ENCODE peak calls at places on chromosome 12, in ten cellular contexts. I is testis; K is stimulated activated CD8-positive, alpha-beta memory T cell treated with anti-CD3 and anti-CD28 coated beads, Interleukin-15, amount 100 ng/mL, for 24 hours; E is GF-D8; W is astrocyte of the cerebellum; G is NCI-H187 treated with DMSO at 0.1 percent for 48 hours; A is stimulated activated CD4-positive, alpha-beta T cell treated with anti-CD3 and anti-CD28 coated beads, Interleukin-12 subunit alpha, Interleukin-12 subunit beta, amount 100 ng/mL, for 24 hours; H is ecto neural progenitor cell; D is tibial artery; R is GM23338. V is an unnamed sample.

GRCh38 chr12:8612629-8613028 is at the start of gene AICDA:
- DNase-seq in I (no peak), K (no peak), E (no peak), W (no peak), G (no peak), A (no peak), H (no peak), D (no peak), R (no peak), V (no peak)

GRCh38 chr12:67483871-67484554 is 164.5 kb upstream of the DYRK2 start:
- DNase-seq in I (no peak), K (no peak), E (no peak), W (no peak), G (no peak), A (no peak), H (no peak), D (no peak), R (no peak), V (no peak)

GRCh38 chr12:41345071-41345470 is 157.0 kb downstream of the PDZRN4 start:
- DNase-seq in I (no peak), K (no peak), E (no peak), W (no peak), G (no peak), A (no peak), H (no peak), D (no peak), R (no peak), V (no peak)

GRCh38 chr12:27277846-27278260 is 33.8 kb downstream of the STK38L start:
- DNase-seq in I (no peak), K (no peak), E (no peak), W (peak), G (no peak), A (no peak), H (no peak), D (peak), R (peak), V (no peak)

GRCh38 chr12:76023069-76023690 is 8.4 kb downstream of the PHLDA1 start:
- DNase-seq in I (no peak), K (no peak), E (no peak), W (no peak), G (no peak), A (no peak), H (no peak), D (no peak), R (no peak), V (no peak)

GRCh38 chr12:56723889-56724659 is 1.0 kb downstream of the NACA start:
- DNase-seq in I (peak), K (no peak), E (peak), W (peak), G (no peak), A (no peak), H (no peak), D (peak), R (peak), V (peak)

GRCh38 chr12:122641976-122642375 is 61.2 kb downstream of the HCAR2 start:
- DNase-seq in I (no peak), K (no peak), E (no peak), W (no peak), G (no peak), A (no peak), H (no peak), D (no peak), R (no peak), V (no peak)

GRCh38 chr12:68440068-68440581 is 108.0 kb upstream of the MDM1 start:
- DNase-seq in I (no peak), K (no peak), E (no peak), W (no peak), G (no peak), A (no peak), H (no peak), D (no peak), R (no peak), V (no peak)

GRCh38 chr12:88870000-88870737 is 289.9 kb upstream of the KITLG start:
- DNase-seq in I (no peak), K (no peak), E (no peak), W (no peak), G (no peak), A (no peak), H (no peak), D (no peak), R (no peak), V (no peak)

GRCh38 chr12:93851245-93851665 is 174.1 kb downstream of the CRADD start:
- DNase-seq in I (no peak), K (no peak), E (peak), W (no peak), G (no peak), A (no peak), H (no peak), D (no peak), R (no peak), V (no peak)

GRCh38 chr12:115199831-115200230 is 515.9 kb upstream of the TBX3 start:
- DNase-seq in I (no peak), K (no peak), E (no peak), W (no peak), G (no peak), A (no peak), H (no peak), D (no peak), R (no peak), V (no peak)

GRCh38 chr12:51322452-51322851 is 1.5 kb downstream of the BIN2 start:
- DNase-seq in I (no peak), K (no peak), E (no peak), W (no peak), G (no peak), A (no peak), H (no peak), D (no peak), R (no peak), V (no peak)

GRCh38 chr12:3101309-3102022 is 24.3 kb downstream of the TSPAN9 start:
- DNase-seq in I (no peak), K (no peak), E (no peak), W (no peak), G (no peak), A (no peak), H (no peak), D (no peak), R (no peak), V (no peak)

GRCh38 chr12:25438638-25439037 is 114.4 kb downstream of the LMNTD1 start:
- DNase-seq in I (no peak), K (no peak), E (no peak), W (peak), G (no peak), A (no peak), H (no peak), D (no peak), R (no peak), V (no peak)

GRCh38 chr12:62817556-62818271 is 117.2 kb downstream of the PPM1H start:
- DNase-seq in I (peak), K (no peak), E (no peak), W (peak), G (no peak), A (no peak), H (no peak), D (no peak), R (no peak), V (no peak)

GRCh38 chr12:110743571-110744093 is 941 bp upstream of the PPP1CC start:
- DNase-seq in I (peak), K (no peak), E (no peak), W (no peak), G (no peak), A (no peak), H (peak), D (peak), R (peak), V (no peak)

GRCh38 chr12:121224591-121224990 is 14.7 kb downstream of the P2RX4 start:
- DNase-seq in I (peak), K (no peak), E (no peak), W (no peak), G (no peak), A (no peak), H (no peak), D (no peak), R (no peak), V (no peak)

GRCh38 chr12:122058750-122059149 is 19.8 kb upstream of the MLXIP start:
- DNase-seq in I (no peak), K (no peak), E (no peak), W (no peak), G (no peak), A (no peak), H (no peak), D (no peak), R (no peak), V (no peak)

GRCh38 chr12:92439397-92439779 is 263.4 kb upstream of the PLEKHG7 start:
- DNase-seq in I (no peak), K (no peak), E (no peak), W (peak), G (no peak), A (no peak), H (no peak), D (peak), R (no peak), V (no peak)

GRCh38 chr12:131745706-131746105 is 34.8 kb downstream of the SFSWAP start:
- DNase-seq in I (no peak), K (no peak), E (no peak), W (no peak), G (no peak), A (no peak), H (no peak), D (no peak), R (no peak), V (no peak)

GRCh38 chr12:111034911-111035577 is 114.7 kb upstream of the MYL2 start:
- DNase-seq in I (no peak), K (no peak), E (no peak), W (no peak), G (no peak), A (no peak), H (peak), D (no peak), R (peak), V (no peak)

GRCh38 chr12:123363385-123363742 is 1.3 kb downstream of the SBNO1 start:
- DNase-seq in I (no peak), K (no peak), E (no peak), W (no peak), G (no peak), A (no peak), H (no peak), D (no peak), R (no peak), V (no peak)

GRCh38 chr12:41981758-41982157 is 162.9 kb downstream of the GXYLT1 start:
- DNase-seq in I (no peak), K (no peak), E (no peak), W (no peak), G (no peak), A (no peak), H (no peak), D (no peak), R (no peak), V (no peak)

GRCh38 chr12:119990382-119990874 is 1.4 kb downstream of the BICDL1 start:
- DNase-seq in I (no peak), K (no peak), E (no peak), W (no peak), G (no peak), A (no peak), H (no peak), D (no peak), R (peak), V (no peak)

GRCh38 chr12:128797119-128798118 is 26.3 kb downstream of the SLC15A4 start:
- DNase-seq in I (peak), K (no peak), E (no peak), W (peak), G (no peak), A (no peak), H (no peak), D (no peak), R (no peak), V (no peak)

GRCh38 chr12:70853326-70853725 is 67.2 kb downstream of the PTPRR start:
- DNase-seq in I (no peak), K (no peak), E (no peak), W (peak), G (no peak), A (no peak), H (no peak), D (peak), R (no peak), V (no peak)

GRCh38 chr12:95583933-95584332 is 32.7 kb upstream of the USP44 start:
- DNase-seq in I (no peak), K (no peak), E (no peak), W (no peak), G (no peak), A (no peak), H (no peak), D (no peak), R (no peak), V (no peak)

GRCh38 chr12:113457710-113458109 is 14.0 kb downstream of the LHX5 start:
- DNase-seq in I (no peak), K (no peak), E (no peak), W (no peak), G (no peak), A (no peak), H (no peak), D (no peak), R (no peak), V (no peak)

GRCh38 chr12:92719674-92720073 is 16.9 kb downstream of the PLEKHG7 start:
- DNase-seq in I (no peak), K (no peak), E (no peak), W (no peak), G (no peak), A (no peak), H (no peak), D (no peak), R (no peak), V (no peak)

GRCh38 chr12:93403988-93404803 is 26.5 kb downstream of the NUDT4 start:
- DNase-seq in I (no peak), K (no peak), E (no peak), W (no peak), G (no peak), A (no peak), H (no peak), D (no peak), R (no peak), V (no peak)

GRCh38 chr12:34599530-34600513 is 577.5 kb downstream of the ALG10 start:
- DNase-seq in I (no peak), K (no peak), E (no peak), W (no peak), G (no peak), A (no peak), H (peak), D (no peak), R (no peak), V (no peak)

GRCh38 chr12:3453947-3454675 is 36.9 kb upstream of the PRMT8 start:
- DNase-seq in I (no peak), K (no peak), E (no peak), W (peak), G (no peak), A (no peak), H (peak), D (no peak), R (peak), V (no peak)

GRCh38 chr12:7129647-7130536 is at the start of gene CLSTN3:
- DNase-seq in I (peak), K (peak), E (no peak), W (no peak), G (peak), A (peak), H (peak), D (peak), R (peak), V (peak)

GRCh38 chr12:33514893-33515292 is 75.3 kb upstream of the SYT10 start:
- DNase-seq in I (no peak), K (no peak), E (no peak), W (no peak), G (no peak), A (no peak), H (no peak), D (no peak), R (peak), V (no peak)

GRCh38 chr12:92543359-92543758 is 159.4 kb upstream of the PLEKHG7 start:
- DNase-seq in I (no peak), K (no peak), E (no peak), W (no peak), G (no peak), A (no peak), H (no peak), D (no peak), R (no peak), V (no peak)

V was measured in naive thymus-derived CD8-positive, alpha-beta T cell.